ENCODE peak calls at places on chromosomes 12 and 14, in eight cellular contexts. P is neuronal stem cell, E is colonic mucosa, W is DND-41, U is neural progenitor cell, C is fibroblast of lung, M is adipocyte, Y is NT2/D1. K is an unnamed sample.

GRCh38 chr14:53470351-53471043 is 317.4 kb upstream of the DDHD1 start:
- DNase-seq in P (no peak), E (no peak), W (no peak), U (no peak), C (peak), M (peak), Y (no peak), K (no peak)

GRCh38 chr12:74537126-74537706 is 419 bp upstream of the ATXN7L3B start:
- DNase-seq in P (peak), E (no peak), W (no peak), U (peak), C (peak), M (peak), Y (no peak), K (peak)

GRCh38 chr12:3578557-3578956 is 87.6 kb downstream of the PRMT8 start:
- DNase-seq in P (no peak), E (no peak), W (no peak), U (peak), C (no peak), M (no peak), Y (no peak), K (no peak)

GRCh38 chr12:124626841-124627502 is 59.6 kb upstream of the NCOR2 start:
- DNase-seq in P (no peak), E (peak), W (no peak), U (no peak), C (peak), M (peak), Y (no peak), K (no peak)

GRCh38 chr12:18283776-18284175 is 22.5 kb downstream of the PIK3C2G start:
- DNase-seq in P (no peak), E (no peak), W (no peak), U (peak), C (no peak), M (no peak), Y (peak), K (no peak)

GRCh38 chr12:1252758-1253157 is 261.7 kb downstream of the ERC1 start:
- DNase-seq in P (no peak), E (no peak), W (no peak), U (no peak), C (no peak), M (peak), Y (no peak), K (no peak)

GRCh38 chr14:58098507-58098906 is 53.5 kb downstream of the ARMH4 start:
- DNase-seq in P (no peak), E (peak), W (no peak), U (peak), C (no peak), M (no peak), Y (no peak), K (no peak)

GRCh38 chr12:112169966-112170365 is 44.6 kb downstream of the TRAFD1 start:
- DNase-seq in P (no peak), E (no peak), W (no peak), U (no peak), C (no peak), M (no peak), Y (no peak), K (no peak)

GRCh38 chr12:2677142-2677880 is 117.5 kb upstream of the FKBP4 start:
- DNase-seq in P (no peak), E (no peak), W (no peak), U (no peak), C (no peak), M (no peak), Y (no peak), K (no peak)

GRCh38 chr14:30521899-30522736 is 36.8 kb upstream of the G2E3 start:
- DNase-seq in P (peak), E (no peak), W (no peak), U (peak), C (peak), M (peak), Y (no peak), K (peak)

GRCh38 chr14:93544212-93544611 is 113.5 kb downstream of the UNC79 start:
- DNase-seq in P (no peak), E (no peak), W (no peak), U (no peak), C (no peak), M (no peak), Y (no peak), K (no peak)

GRCh38 chr14:78917462-78917861 is 747.3 kb downstream of the NRXN3 start:
- DNase-seq in P (no peak), E (no peak), W (no peak), U (no peak), C (no peak), M (no peak), Y (no peak), K (no peak)

GRCh38 chr14:78927261-78927660 is 757.1 kb downstream of the NRXN3 start:
- DNase-seq in P (no peak), E (no peak), W (no peak), U (peak), C (no peak), M (no peak), Y (no peak), K (no peak)

DNA sequence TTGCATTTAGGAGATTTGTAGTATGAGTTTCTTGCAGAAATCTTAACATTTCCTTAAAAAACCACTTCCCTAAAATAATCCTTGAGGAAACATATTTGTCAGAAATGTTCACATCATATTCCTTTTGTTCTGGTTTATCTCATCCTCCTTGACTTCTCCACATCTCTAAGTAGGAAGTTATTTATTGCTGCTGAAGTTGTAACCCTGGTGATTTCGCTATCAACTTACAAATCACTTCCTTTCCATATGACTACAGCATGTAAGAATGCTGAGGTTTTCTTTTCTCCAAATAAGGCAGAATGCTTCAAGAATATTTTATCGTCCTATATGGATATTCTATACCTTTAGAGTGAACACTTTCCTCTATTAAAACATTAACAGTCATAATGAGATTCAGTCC is 751.7 kb downstream of the NRXN3 start:
- DNase-seq in P (no peak), E (no peak), W (no peak), U (no peak), C (peak), M (peak), Y (no peak), K (peak)
- H3K9ac ChIP-seq in P (no peak), E (no peak), W (no peak), U (no peak), C (no peak), M (no peak), Y (no peak), K (no peak)

GRCh38 chr12:6954754-6955461 is 3.8 kb downstream of the PTPN6 start:
- DNase-seq in P (no peak), E (no peak), W (no peak), U (no peak), C (no peak), M (no peak), Y (no peak), K (no peak)
- H3K9ac ChIP-seq in P (no peak), E (peak), W (no peak), U (no peak), C (no peak), M (no peak), Y (peak), K (no peak)

GRCh38 chr12:94620611-94621010 is 29.7 kb downstream of the TMCC3 start:
- DNase-seq in P (no peak), E (no peak), W (no peak), U (no peak), C (no peak), M (no peak), Y (no peak), K (no peak)

GRCh38 chr12:94623161-94623920 is 27.0 kb downstream of the TMCC3 start:
- DNase-seq in P (no peak), E (no peak), W (no peak), U (no peak), C (no peak), M (no peak), Y (no peak), K (no peak)

GRCh38 chr12:94618995-94619695 is 31.2 kb downstream of the TMCC3 start:
- DNase-seq in P (no peak), E (no peak), W (no peak), U (no peak), C (peak), M (peak), Y (no peak), K (peak)

GRCh38 chr12:94622475-94622874 is 27.9 kb downstream of the TMCC3 start:
- DNase-seq in P (no peak), E (no peak), W (no peak), U (no peak), C (peak), M (peak), Y (no peak), K (no peak)

DNA sequence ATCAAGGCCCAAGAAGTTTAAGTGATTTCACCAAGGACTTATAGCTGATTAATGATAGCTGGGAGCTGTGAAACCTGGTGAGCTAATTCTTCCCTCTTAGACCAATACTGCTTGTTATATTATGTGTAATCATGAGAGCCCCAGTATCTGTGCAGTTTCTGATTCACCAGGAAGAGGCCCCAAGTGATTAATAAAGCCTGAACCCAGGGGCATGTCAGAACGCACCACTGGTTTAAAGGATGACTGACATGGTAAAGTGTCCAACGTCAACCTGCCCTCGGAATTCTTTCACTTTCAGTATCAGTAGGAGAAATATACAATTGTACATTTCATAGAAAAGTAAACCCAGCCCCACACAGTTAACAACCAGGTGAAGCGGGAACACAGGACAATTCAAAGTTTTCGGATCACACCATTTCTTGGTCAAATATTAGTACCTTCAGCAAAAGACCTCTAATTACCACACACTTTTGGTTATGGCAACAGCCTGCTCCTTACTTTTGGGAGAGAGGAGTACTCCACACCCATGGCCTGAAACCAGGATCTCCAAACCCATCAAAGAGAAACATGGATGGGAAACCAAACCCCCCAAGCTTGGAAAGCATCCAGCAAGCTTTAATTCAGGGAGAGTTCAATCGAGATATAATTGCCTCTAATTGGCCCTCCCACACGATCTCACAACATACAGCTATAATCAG is 28.5 kb downstream of the TMCC3 start:
- DNase-seq in P (no peak), E (peak), W (peak), U (no peak), C (peak), M (no peak), Y (no peak), K (peak)
- H3K9ac ChIP-seq in P (no peak), E (peak), W (no peak), U (no peak), C (no peak), M (no peak), Y (no peak), K (peak)

GRCh38 chr12:19409376-19409775 is 29.9 kb upstream of the AEBP2 start:
- DNase-seq in P (no peak), E (no peak), W (no peak), U (no peak), C (peak), M (peak), Y (no peak), K (no peak)
- H3K9ac ChIP-seq in P (no peak), E (no peak), W (no peak), U (no peak), C (no peak), M (no peak), Y (peak), K (no peak)

GRCh38 chr12:109878749-109879148 is 1.6 kb downstream of the GLTP start:
- DNase-seq in P (no peak), E (no peak), W (no peak), U (no peak), C (no peak), M (no peak), Y (no peak), K (no peak)

GRCh38 chr12:109877504-109878246 is 2.7 kb downstream of the GLTP start:
- DNase-seq in P (no peak), E (no peak), W (no peak), U (no peak), C (no peak), M (no peak), Y (no peak), K (no peak)

GRCh38 chr12:109875572-109876131 is 4.7 kb downstream of the GLTP start:
- DNase-seq in P (no peak), E (peak), W (no peak), U (no peak), C (no peak), M (no peak), Y (no peak), K (no peak)

GRCh38 chr12:109878247-109878625 is 2.1 kb downstream of the GLTP start:
- DNase-seq in P (no peak), E (no peak), W (no peak), U (no peak), C (no peak), M (no peak), Y (no peak), K (no peak)

DNA sequence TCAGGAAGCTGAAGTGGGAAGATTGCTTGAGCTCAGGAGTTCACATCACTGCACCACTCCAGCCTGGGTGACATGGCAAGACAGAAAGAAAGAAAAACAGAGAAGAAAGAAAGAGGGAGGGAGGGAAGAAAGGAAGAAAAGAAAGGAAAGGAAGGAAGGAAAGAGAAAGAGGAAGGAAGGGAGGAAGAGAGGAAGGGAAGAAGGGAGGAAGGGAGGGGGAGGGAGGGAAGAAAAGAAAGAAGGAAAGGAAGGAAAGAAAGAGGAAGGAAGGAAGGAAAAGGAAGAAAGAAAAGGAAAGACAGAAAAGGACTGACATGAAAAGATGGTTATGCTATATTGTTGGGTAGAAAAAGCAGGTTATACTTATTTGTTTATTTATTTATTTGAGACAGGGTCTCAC is 3.9 kb downstream of the GLTP start:
- DNase-seq in P (no peak), E (no peak), W (no peak), U (no peak), C (no peak), M (no peak), Y (no peak), K (no peak)
- H3K9ac ChIP-seq in P (no peak), E (peak), W (no peak), U (no peak), C (no peak), M (no peak), Y (no peak), K (no peak)

DNA sequence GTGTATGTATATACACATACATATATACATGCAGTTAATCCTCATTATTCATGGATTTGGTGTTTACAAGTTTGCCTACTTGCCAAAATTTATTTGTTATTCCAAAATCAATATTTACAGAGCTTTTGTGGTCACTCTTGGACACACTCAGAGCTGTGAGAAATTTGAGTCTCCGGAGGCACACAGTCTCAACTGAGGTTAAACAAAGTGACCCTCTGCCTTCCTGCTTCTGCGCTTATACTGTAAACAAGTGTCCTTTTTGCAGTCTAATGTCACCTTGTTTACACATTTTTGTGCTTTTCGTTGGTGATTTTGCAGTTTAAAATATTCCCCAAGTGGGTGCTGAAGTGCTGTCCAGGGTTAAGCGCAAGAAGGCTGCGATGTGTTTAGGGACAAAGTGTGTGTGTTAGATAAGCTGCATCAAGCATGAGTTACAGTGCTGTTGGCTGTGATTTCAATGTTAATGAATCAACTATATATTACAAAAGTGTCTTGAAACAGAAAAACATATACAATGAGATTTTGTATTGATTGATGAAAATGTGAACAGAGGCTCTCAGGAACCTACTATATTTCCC is 13.1 kb upstream of the LTA4H start:
- DNase-seq in P (no peak), E (no peak), W (no peak), U (no peak), C (no peak), M (no peak), Y (no peak), K (peak)
- H3K9ac ChIP-seq in P (no peak), E (no peak), W (no peak), U (no peak), C (no peak), M (no peak), Y (no peak), K (no peak)

GRCh38 chr12:8018666-8019581 is 13.6 kb upstream of the FOXJ2 start:
- DNase-seq in P (peak), E (no peak), W (peak), U (peak), C (peak), M (no peak), Y (peak), K (peak)
- H3K9ac ChIP-seq in P (peak), E (no peak), W (peak), U (no peak), C (no peak), M (no peak), Y (peak), K (peak)